ENCODE peak calls at places on chromosome 11, in seven cellular contexts. One of them, this sample, is unnamed.
A peak's percentile ranks its signal among the peaks of the same experiment; 100 is the strongest.

GRCh38 chr11:113240389-113240788 is 74.0 kb upstream of the TTC12 start:
- DNase-seq in GM12865: no peak
- DNase-seq in neural crest cell: no peak
- DNase-seq in foreskin fibroblast: no peak
- DNase-seq in D721Med: no peak
- DNase-seq in Calu3: no peak
- DNase-seq in RWPE1: no peak
- DNase-seq in this sample: no peak

GRCh38 chr11:92376146-92376599 is 151.6 kb downstream of the FAT3 start:
- DNase-seq in GM12865: no peak
- DNase-seq in neural crest cell: no peak
- DNase-seq in foreskin fibroblast: peak; percentile 56
- DNase-seq in D721Med: no peak
- DNase-seq in Calu3: no peak
- DNase-seq in RWPE1: no peak
- DNase-seq in this sample: no peak

GRCh38 chr11:44766972-44767278 is 40.2 kb downstream of the TSPAN18 start:
- DNase-seq in GM12865: no peak
- DNase-seq in neural crest cell: no peak
- DNase-seq in foreskin fibroblast: no peak
- DNase-seq in D721Med: no peak
- DNase-seq in Calu3: no peak
- DNase-seq in RWPE1: no peak
- DNase-seq in this sample: no peak

GRCh38 chr11:102138677-102139076 is 28.4 kb downstream of the YAP1 start:
- DNase-seq in GM12865: no peak
- DNase-seq in neural crest cell: no peak
- DNase-seq in foreskin fibroblast: peak; percentile 63
- DNase-seq in D721Med: no peak
- DNase-seq in Calu3: no peak
- DNase-seq in RWPE1: peak; percentile 55
- DNase-seq in this sample: no peak

GRCh38 chr11:117876341-117877119 is at the start of gene FXYD6:
- DNase-seq in GM12865: no peak
- DNase-seq in neural crest cell: peak; percentile 65
- DNase-seq in foreskin fibroblast: peak; percentile 6
- DNase-seq in D721Med: peak; percentile 91
- DNase-seq in Calu3: no peak
- DNase-seq in RWPE1: peak; percentile 12
- DNase-seq in this sample: no peak

GRCh38 chr11:31947051-31947450 is 135.9 kb upstream of the PAX6 start:
- DNase-seq in GM12865: no peak
- DNase-seq in neural crest cell: no peak
- DNase-seq in foreskin fibroblast: no peak
- DNase-seq in D721Med: no peak
- DNase-seq in Calu3: no peak
- DNase-seq in RWPE1: no peak
- DNase-seq in this sample: no peak

GRCh38 chr11:69436041-69436982 is 45.2 kb upstream of the LINC01488 start:
- DNase-seq in GM12865: no peak
- DNase-seq in neural crest cell: no peak
- DNase-seq in foreskin fibroblast: no peak
- DNase-seq in D721Med: no peak
- DNase-seq in Calu3: no peak
- DNase-seq in RWPE1: no peak
- DNase-seq in this sample: no peak

GRCh38 chr11:68090706-68091105 is 30.5 kb downstream of the CHKA start:
- DNase-seq in GM12865: peak; percentile 24
- DNase-seq in neural crest cell: no peak
- DNase-seq in foreskin fibroblast: no peak
- DNase-seq in D721Med: no peak
- DNase-seq in Calu3: peak; percentile 43
- DNase-seq in RWPE1: no peak
- DNase-seq in this sample: no peak

GRCh38 chr11:45266693-45267451 is 19.3 kb downstream of the SYT13 start:
- DNase-seq in GM12865: peak; percentile 20
- DNase-seq in neural crest cell: peak; percentile 32
- DNase-seq in foreskin fibroblast: no peak
- DNase-seq in D721Med: no peak
- DNase-seq in Calu3: peak; percentile 48
- DNase-seq in RWPE1: no peak
- DNase-seq in this sample: no peak

GRCh38 chr11:12269446-12270214 is 107.7 kb upstream of the PARVA start:
- DNase-seq in GM12865: no peak
- DNase-seq in neural crest cell: no peak
- DNase-seq in foreskin fibroblast: no peak
- DNase-seq in D721Med: no peak
- DNase-seq in Calu3: no peak
- DNase-seq in RWPE1: no peak
- DNase-seq in this sample: no peak

GRCh38 chr11:125886997-125887372 is 483 bp upstream of the HYLS1 start:
- DNase-seq in GM12865: peak; percentile 88
- DNase-seq in neural crest cell: no peak
- DNase-seq in foreskin fibroblast: peak; percentile 21
- DNase-seq in D721Med: no peak
- DNase-seq in Calu3: no peak
- DNase-seq in RWPE1: no peak
- DNase-seq in this sample: no peak

GRCh38 chr11:84719935-84720577 is 907.1 kb downstream of the DLG2 start:
- DNase-seq in GM12865: no peak
- DNase-seq in neural crest cell: peak; percentile 22
- DNase-seq in foreskin fibroblast: no peak
- DNase-seq in D721Med: no peak
- DNase-seq in Calu3: no peak
- DNase-seq in RWPE1: no peak
- DNase-seq in this sample: no peak

GRCh38 chr11:73539506-73540084 is 58.3 kb downstream of the FAM168A start:
- DNase-seq in GM12865: no peak
- DNase-seq in neural crest cell: no peak
- DNase-seq in foreskin fibroblast: no peak
- DNase-seq in D721Med: no peak
- DNase-seq in Calu3: no peak
- DNase-seq in RWPE1: no peak
- DNase-seq in this sample: no peak

GRCh38 chr11:39668640-39669039 is 1790.8 kb downstream of the LRRC4C start:
- DNase-seq in GM12865: no peak
- DNase-seq in neural crest cell: no peak
- DNase-seq in foreskin fibroblast: no peak
- DNase-seq in D721Med: no peak
- DNase-seq in Calu3: no peak
- DNase-seq in RWPE1: peak; percentile 46
- DNase-seq in this sample: no peak

GRCh38 chr11:126415128-126415527 is 59.6 kb downstream of the ST3GAL4 start:
- DNase-seq in GM12865: no peak
- DNase-seq in neural crest cell: no peak
- DNase-seq in foreskin fibroblast: no peak
- DNase-seq in D721Med: no peak
- DNase-seq in Calu3: no peak
- DNase-seq in RWPE1: no peak
- DNase-seq in this sample: no peak

GRCh38 chr11:88338223-88338661 is 706 bp upstream of the CTSC start:
- DNase-seq in GM12865: peak; percentile 85
- DNase-seq in neural crest cell: no peak
- DNase-seq in foreskin fibroblast: peak; percentile 74
- DNase-seq in D721Med: no peak
- DNase-seq in Calu3: peak; percentile 48
- DNase-seq in RWPE1: peak; percentile 70
- DNase-seq in this sample: peak; percentile 46

GRCh38 chr11:2951235-2952110 is 22.3 kb upstream of the PHLDA2 start:
- DNase-seq in GM12865: no peak
- DNase-seq in neural crest cell: no peak
- DNase-seq in foreskin fibroblast: no peak
- DNase-seq in D721Med: no peak
- DNase-seq in Calu3: no peak
- DNase-seq in RWPE1: no peak
- DNase-seq in this sample: no peak

GRCh38 chr11:843818-844692 is 1.4 kb downstream of the TSPAN4 start:
- DNase-seq in GM12865: no peak
- DNase-seq in neural crest cell: no peak
- DNase-seq in foreskin fibroblast: peak; percentile 98
- DNase-seq in D721Med: no peak
- DNase-seq in Calu3: peak; percentile 60
- DNase-seq in RWPE1: peak; percentile 86
- DNase-seq in this sample: no peak

GRCh38 chr11:7651700-7652099 is 21.6 kb downstream of the CYB5R2 start:
- DNase-seq in GM12865: no peak
- DNase-seq in neural crest cell: no peak
- DNase-seq in foreskin fibroblast: no peak
- DNase-seq in D721Med: no peak
- DNase-seq in Calu3: no peak
- DNase-seq in RWPE1: no peak
- DNase-seq in this sample: no peak

GRCh38 chr11:3808846-3809623 is 675 bp downstream of the PGAP2 start:
- DNase-seq in GM12865: peak; percentile 82
- DNase-seq in neural crest cell: no peak
- DNase-seq in foreskin fibroblast: peak; percentile 55
- DNase-seq in D721Med: no peak
- DNase-seq in Calu3: peak; percentile 67
- DNase-seq in RWPE1: peak; percentile 79
- DNase-seq in this sample: no peak

GRCh38 chr11:85752890-85753581 is 57.9 kb downstream of the SYTL2 start:
- DNase-seq in GM12865: no peak
- DNase-seq in neural crest cell: no peak
- DNase-seq in foreskin fibroblast: no peak
- DNase-seq in D721Med: no peak
- DNase-seq in Calu3: no peak
- DNase-seq in RWPE1: no peak
- DNase-seq in this sample: peak; percentile 79

GRCh38 chr11:111918390-111919256 is at the start of gene C11orf52:
- DNase-seq in GM12865: no peak
- DNase-seq in neural crest cell: no peak
- DNase-seq in foreskin fibroblast: no peak
- DNase-seq in D721Med: no peak
- DNase-seq in Calu3: peak; percentile 78
- DNase-seq in RWPE1: peak; percentile 58
- DNase-seq in this sample: no peak

GRCh38 chr11:73415854-73416615 is 39.8 kb downstream of the RELT start:
- DNase-seq in GM12865: no peak
- DNase-seq in neural crest cell: no peak
- DNase-seq in foreskin fibroblast: peak; percentile 69
- DNase-seq in D721Med: no peak
- DNase-seq in Calu3: no peak
- DNase-seq in RWPE1: peak; percentile 18
- DNase-seq in this sample: no peak

GRCh38 chr11:131584694-131585592 is 214.5 kb downstream of the NTM start:
- DNase-seq in GM12865: peak; percentile 22
- DNase-seq in neural crest cell: peak; percentile 35
- DNase-seq in foreskin fibroblast: no peak
- DNase-seq in D721Med: no peak
- DNase-seq in Calu3: no peak
- DNase-seq in RWPE1: no peak
- DNase-seq in this sample: no peak
- TF ChIP-seq CTCF in GM12865: peak; percentile 34
- TF ChIP-seq CTCF in neural crest cell: peak; percentile 54
- TF ChIP-seq CTCF in foreskin fibroblast: no peak
- TF ChIP-seq CTCF in D721Med: no peak
- TF ChIP-seq CTCF in Calu3: no peak
- TF ChIP-seq CTCF in RWPE1: no peak
- TF ChIP-seq CTCF in this sample: no peak

GRCh38 chr11:14376920-14377319 is 17.9 kb upstream of the RRAS2 start:
- DNase-seq in GM12865: no peak
- DNase-seq in neural crest cell: no peak
- DNase-seq in foreskin fibroblast: no peak
- DNase-seq in D721Med: no peak
- DNase-seq in Calu3: no peak
- DNase-seq in RWPE1: no peak
- DNase-seq in this sample: no peak

GRCh38 chr11:14378171-14378570 is 19.2 kb upstream of the RRAS2 start:
- DNase-seq in GM12865: no peak
- DNase-seq in neural crest cell: no peak
- DNase-seq in foreskin fibroblast: no peak
- DNase-seq in D721Med: no peak
- DNase-seq in Calu3: no peak
- DNase-seq in RWPE1: no peak
- DNase-seq in this sample: no peak

GRCh38 chr11:14372011-14372410 is 13.0 kb upstream of the RRAS2 start:
- DNase-seq in GM12865: no peak
- DNase-seq in neural crest cell: no peak
- DNase-seq in foreskin fibroblast: no peak
- DNase-seq in D721Med: no peak
- DNase-seq in Calu3: no peak
- DNase-seq in RWPE1: no peak
- DNase-seq in this sample: no peak

GRCh38 chr11:14373941-14374646 is 15.1 kb upstream of the RRAS2 start:
- DNase-seq in GM12865: no peak
- DNase-seq in neural crest cell: no peak
- DNase-seq in foreskin fibroblast: peak; percentile 85
- DNase-seq in D721Med: no peak
- DNase-seq in Calu3: peak; percentile 7
- DNase-seq in RWPE1: no peak
- DNase-seq in this sample: no peak

GRCh38 chr11:14374922-14375630 is 16.1 kb upstream of the RRAS2 start:
- DNase-seq in GM12865: peak; percentile 29
- DNase-seq in neural crest cell: no peak
- DNase-seq in foreskin fibroblast: no peak
- DNase-seq in D721Med: no peak
- DNase-seq in Calu3: no peak
- DNase-seq in RWPE1: no peak
- DNase-seq in this sample: no peak
- TF ChIP-seq CTCF in GM12865: peak; percentile 38
- TF ChIP-seq CTCF in neural crest cell: peak; percentile 23
- TF ChIP-seq CTCF in foreskin fibroblast: peak; percentile 15
- TF ChIP-seq CTCF in D721Med: no peak
- TF ChIP-seq CTCF in Calu3: peak; percentile 22
- TF ChIP-seq CTCF in RWPE1: no peak
- TF ChIP-seq CTCF in this sample: peak; percentile 11

GRCh38 chr11:60739114-60739513 is 14.6 kb downstream of the MS4A18 start:
- DNase-seq in GM12865: no peak
- DNase-seq in neural crest cell: no peak
- DNase-seq in foreskin fibroblast: no peak
- DNase-seq in D721Med: no peak
- DNase-seq in Calu3: no peak
- DNase-seq in RWPE1: no peak
- DNase-seq in this sample: no peak
- TF ChIP-seq CTCF in GM12865: no peak
- TF ChIP-seq CTCF in neural crest cell: peak; percentile 30
- TF ChIP-seq CTCF in foreskin fibroblast: no peak
- TF ChIP-seq CTCF in D721Med: no peak
- TF ChIP-seq CTCF in Calu3: no peak
- TF ChIP-seq CTCF in RWPE1: no peak
- TF ChIP-seq CTCF in this sample: no peak

DNA sequence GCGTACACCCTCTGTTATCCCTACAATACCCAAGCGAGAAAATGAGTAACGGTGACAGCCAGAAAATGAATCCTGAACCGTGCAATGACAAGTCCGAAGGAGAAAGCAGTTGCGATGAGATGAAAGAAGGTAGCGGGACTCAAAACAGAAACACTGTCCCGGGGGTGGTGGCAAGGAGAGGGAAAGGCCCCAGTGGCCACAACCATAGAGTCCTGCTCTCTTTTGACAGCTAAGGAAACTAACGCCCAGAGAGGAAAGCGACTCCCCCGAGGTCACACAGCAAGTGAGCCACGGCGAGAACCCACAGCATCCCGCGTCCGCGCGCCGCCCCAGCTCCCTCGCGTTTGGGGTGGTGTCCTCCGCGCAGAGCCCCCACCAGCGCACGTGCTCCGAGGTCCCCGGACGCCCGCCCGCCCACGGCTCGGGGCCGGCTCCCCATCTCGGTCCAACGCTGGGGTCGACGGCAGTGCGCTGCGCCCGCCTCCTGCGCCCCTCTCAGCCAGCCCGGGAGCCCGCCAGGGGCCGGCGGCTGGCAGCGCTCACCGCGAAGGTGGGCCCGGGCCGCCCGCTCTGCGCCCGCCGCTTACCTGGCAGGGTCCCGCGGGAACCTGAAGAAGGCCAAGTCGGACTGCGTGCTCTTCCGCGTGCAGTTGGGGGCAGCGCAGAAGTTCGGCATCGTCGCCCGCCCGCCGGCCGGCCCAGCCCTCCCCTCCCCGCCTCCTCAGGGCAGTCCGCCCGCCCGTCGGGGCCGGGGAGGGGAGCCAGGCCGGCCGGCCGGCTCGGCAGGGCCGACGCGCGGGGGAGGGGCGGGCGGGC is 563 bp downstream of the THAP12 start:
- DNase-seq in GM12865: peak; percentile 64
- DNase-seq in neural crest cell: peak; percentile 14
- DNase-seq in foreskin fibroblast: peak; percentile 9
- DNase-seq in D721Med: no peak
- DNase-seq in Calu3: peak; percentile 4
- DNase-seq in RWPE1: peak; percentile 21
- DNase-seq in this sample: peak; percentile 61
- TF ChIP-seq CTCF in GM12865: no peak
- TF ChIP-seq CTCF in neural crest cell: no peak
- TF ChIP-seq CTCF in foreskin fibroblast: no peak
- TF ChIP-seq CTCF in D721Med: no peak
- TF ChIP-seq CTCF in Calu3: no peak
- TF ChIP-seq CTCF in RWPE1: no peak
- TF ChIP-seq CTCF in this sample: no peak

This sample was measured in natural killer cell.